ENCODE peak calls at places on chromosomes 1 and 21, in eight cellular contexts. X, Z, P, E, U, S, M and B are unnamed samples.

GRCh38 chr1:47840338-47840737 is 156.8 kb downstream of the TRABD2B start:
- DNase-seq in Z (no peak), X (no peak), E (no peak), S (no peak), M (no peak), P (no peak), U (peak), B (no peak)

GRCh38 chr1:27951396-27951795 is 8.4 kb upstream of the XKR8 start:
- DNase-seq in X (no peak), E (no peak), P (no peak), U (no peak), M (no peak), Z (no peak), S (peak), B (no peak)

GRCh38 chr1:168097921-168098528 is 38.7 kb downstream of the GPR161 start:
- DNase-seq in S (no peak), U (no peak), P (no peak), X (no peak), Z (no peak), M (no peak), E (no peak), B (no peak)

GRCh38 chr1:162983671-162984425 is 85.3 kb upstream of the RGS4 start:
- DNase-seq in Z (no peak), U (no peak), M (no peak), X (no peak), S (no peak), E (no peak), P (no peak), B (no peak)

GRCh38 chr1:153525088-153525713 is 10.6 kb downstream of the S100A6 start:
- DNase-seq in S (no peak), Z (peak), X (no peak), U (no peak), M (no peak), P (no peak), E (no peak), B (no peak)

GRCh38 chr1:1678581-1679380 is 13.8 kb downstream of the SLC35E2B start:
- DNase-seq in S (peak), M (peak), X (no peak), E (peak), Z (no peak), U (peak), P (peak), B (no peak)

GRCh38 chr1:247387500-247387899 is 28.5 kb upstream of the NLRP3 start:
- DNase-seq in M (peak), U (no peak), Z (no peak), P (no peak), X (no peak), E (no peak), S (no peak), B (no peak)

GRCh38 chr1:69088556-69088955 is 479.2 kb upstream of the LRRC7 start:
- DNase-seq in E (no peak), Z (no peak), X (no peak), P (no peak), S (no peak), U (no peak), M (no peak), B (no peak)

GRCh38 chr1:182235952-182236650 is 155.5 kb downstream of the GLUL start:
- DNase-seq in E (no peak), X (no peak), P (peak), S (no peak), M (peak), U (peak), Z (no peak), B (no peak)

GRCh38 chr21:42067531-42068255 is 3.4 kb upstream of the UMODL1 start:
- DNase-seq in E (no peak), U (no peak), Z (no peak), P (peak), X (peak), S (no peak), M (no peak), B (no peak)

GRCh38 chr1:104648269-104648691 is 898.6 kb downstream of the AMY1C start:
- DNase-seq in E (no peak), M (peak), X (no peak), P (no peak), U (no peak), S (no peak), Z (no peak), B (no peak)

GRCh38 chr1:162145280-162145965 is 75.9 kb downstream of the NOS1AP start:
- DNase-seq in Z (no peak), S (no peak), U (no peak), E (no peak), X (no peak), P (no peak), M (no peak), B (no peak)

GRCh38 chr1:17915511-17916205 is 160.5 kb downstream of the ACTL8 start:
- DNase-seq in S (no peak), X (no peak), P (no peak), M (no peak), Z (no peak), U (no peak), E (no peak), B (no peak)

GRCh38 chr1:222600274-222600673 is 10.5 kb upstream of the TAF1A start:
- DNase-seq in E (no peak), S (no peak), Z (no peak), M (peak), X (no peak), P (no peak), U (no peak), B (no peak)

GRCh38 chr1:171898956-171899355 is 57.7 kb downstream of the DNM3 start:
- DNase-seq in S (no peak), Z (no peak), U (no peak), P (no peak), M (no peak), X (no peak), E (no peak), B (no peak)

GRCh38 chr1:61287014-61287413 is 204.7 kb downstream of the NFIA start:
- DNase-seq in U (no peak), Z (no peak), M (peak), X (no peak), P (no peak), S (no peak), E (no peak), B (no peak)

GRCh38 chr1:225567789-225568188 is 85.1 kb downstream of the ENAH start:
- DNase-seq in U (no peak), S (no peak), P (no peak), X (no peak), Z (no peak), E (no peak), M (peak), B (no peak)
- TF ChIP-seq CTCF in U (no peak), S (no peak), P (no peak), X (peak), Z (no peak), E (no peak), M (peak), B (peak)

GRCh38 chr21:37266515-37267221 is 466 bp downstream of the VPS26C start:
- DNase-seq in M (peak), U (no peak), E (no peak), S (no peak), P (no peak), Z (peak), X (peak), B (peak)

GRCh38 chr21:37267269-37268185 is at the start of gene VPS26C:
- DNase-seq in U (peak), X (peak), E (peak), Z (peak), S (peak), M (peak), P (peak), B (peak)

GRCh38 chr21:37268186-37268503 is 1.0 kb upstream of the VPS26C start:
- DNase-seq in P (no peak), U (no peak), Z (no peak), X (no peak), E (no peak), M (no peak), S (no peak), B (no peak)

GRCh38 chr21:37264808-37265207 is 2.3 kb downstream of the VPS26C start:
- DNase-seq in S (no peak), Z (no peak), X (no peak), M (peak), U (no peak), E (no peak), P (no peak), B (no peak)

DNA sequence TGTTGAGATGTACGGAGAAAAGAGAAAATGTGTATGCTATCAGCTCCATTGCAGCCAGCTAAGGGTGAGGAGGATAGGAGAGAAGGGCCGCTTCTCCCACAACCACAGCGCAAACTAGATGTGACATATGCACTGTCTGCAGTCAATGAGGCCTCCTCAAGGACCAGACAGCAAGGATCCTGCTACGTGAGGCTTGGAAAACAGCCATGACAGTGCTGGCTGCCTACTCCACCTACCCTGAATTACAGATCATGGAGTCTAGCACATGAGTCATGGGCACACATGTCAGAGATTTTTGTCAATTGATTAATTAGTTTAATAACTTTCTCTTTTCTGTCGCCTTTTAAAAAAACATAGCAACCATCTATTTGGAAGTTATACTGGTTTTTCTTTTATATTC is 3.3 kb downstream of the VPS26C start:
- DNase-seq in X (no peak), S (no peak), Z (no peak), M (no peak), U (no peak), P (no peak), E (no peak), B (no peak)
- TF ChIP-seq CTCF in X (no peak), S (no peak), Z (no peak), M (no peak), U (no peak), P (no peak), E (no peak), B (no peak)

GRCh38 chr1:239011382-239011781 is 375.0 kb upstream of the CHRM3 start:
- DNase-seq in X (no peak), E (no peak), S (no peak), P (no peak), Z (no peak), U (no peak), M (no peak), B (no peak)

GRCh38 chr1:239008568-239008967 is 377.8 kb upstream of the CHRM3 start:
- DNase-seq in E (no peak), M (peak), Z (no peak), S (no peak), X (no peak), U (no peak), P (no peak), B (no peak)
- TF ChIP-seq CTCF in E (no peak), M (peak), Z (no peak), S (no peak), X (no peak), U (no peak), P (no peak), B (no peak)

GRCh38 chr1:197519741-197520334 is 251.8 kb downstream of the CRB1 start:
- DNase-seq in X (no peak), S (no peak), P (no peak), U (no peak), Z (no peak), M (peak), E (no peak), B (no peak)
- TF ChIP-seq CTCF in X (peak), S (no peak), P (no peak), U (no peak), Z (peak), M (peak), E (peak), B (peak)

GRCh38 chr1:55037733-55038551 is 1.4 kb upstream of the PCSK9 start:
- DNase-seq in X (no peak), Z (no peak), M (no peak), P (no peak), U (no peak), S (no peak), E (no peak), B (no peak)

GRCh38 chr1:55033215-55033614 is 6.1 kb upstream of the PCSK9 start:
- DNase-seq in M (no peak), P (no peak), U (no peak), S (no peak), X (no peak), E (no peak), Z (no peak), B (no peak)

GRCh38 chr1:55038552-55038838 is 853 bp upstream of the PCSK9 start:
- DNase-seq in S (no peak), Z (no peak), E (no peak), P (no peak), M (no peak), X (no peak), U (no peak), B (no peak)

GRCh38 chr1:55034476-55035133 is 4.7 kb upstream of the PCSK9 start:
- DNase-seq in S (no peak), P (no peak), X (no peak), M (no peak), E (no peak), U (no peak), Z (no peak), B (no peak)

DNA sequence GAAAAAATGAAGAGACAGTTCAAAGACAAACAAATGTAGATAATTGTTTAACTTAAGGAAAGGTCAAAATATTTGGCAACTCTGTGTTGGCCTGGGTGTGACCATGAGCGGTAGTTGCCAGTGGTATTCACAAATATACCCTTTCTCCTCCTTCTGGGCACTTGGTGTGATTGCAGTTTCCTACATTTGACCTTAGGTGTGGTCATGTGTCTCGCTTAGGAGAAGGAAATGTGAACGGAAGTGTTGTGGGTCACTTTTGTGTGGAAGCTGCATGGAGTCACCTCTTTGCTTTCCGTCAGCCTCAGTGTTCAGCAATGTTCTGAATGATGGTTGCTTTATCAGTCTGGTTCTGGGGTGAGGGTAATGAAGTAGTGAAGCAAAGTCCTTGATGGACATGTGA is 3.4 kb upstream of the PCSK9 start:
- DNase-seq in S (no peak), Z (no peak), X (no peak), P (no peak), U (no peak), M (peak), E (no peak), B (no peak)
- TF ChIP-seq CTCF in S (peak), Z (no peak), X (no peak), P (no peak), U (no peak), M (peak), E (no peak), B (peak)

GRCh38 chr1:235093013-235093618 is 35.5 kb downstream of the TOMM20 start:
- DNase-seq in Z (peak), U (peak), M (peak), X (peak), P (peak), E (no peak), S (no peak), B (peak)
- TF ChIP-seq CTCF in Z (no peak), U (no peak), M (no peak), X (peak), P (no peak), E (no peak), S (no peak), B (no peak)

DNA sequence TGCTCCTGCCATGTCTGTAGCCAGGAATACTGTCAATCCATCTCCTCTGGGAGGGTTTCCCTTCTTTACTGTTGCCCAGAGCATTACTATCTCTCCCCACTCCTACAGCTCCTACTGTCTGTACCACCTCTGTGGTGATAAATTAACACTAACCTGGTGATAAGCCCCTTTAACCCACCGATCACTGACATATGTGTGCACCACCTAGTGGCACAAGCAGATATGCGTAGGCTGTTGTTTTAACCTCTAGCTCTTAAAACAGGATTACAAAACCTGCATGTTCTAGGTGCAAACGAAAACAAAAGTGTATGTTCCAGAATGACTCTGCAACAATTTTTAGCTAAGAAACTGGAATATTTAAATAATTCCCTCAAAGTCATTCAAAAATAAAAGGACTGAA is 93.9 kb upstream of the BEND5 start:
- DNase-seq in S (no peak), U (no peak), P (no peak), M (peak), Z (no peak), E (no peak), X (no peak), B (no peak)
- TF ChIP-seq CTCF in S (peak), U (peak), P (no peak), M (peak), Z (no peak), E (no peak), X (peak), B (peak)

GRCh38 chr1:156691665-156692408 is 13.5 kb downstream of the CRABP2 start:
- DNase-seq in S (no peak), X (no peak), Z (no peak), M (peak), E (no peak), U (no peak), P (no peak), B (no peak)
- TF ChIP-seq CTCF in S (no peak), X (no peak), Z (no peak), M (no peak), E (no peak), U (no peak), P (no peak), B (peak)